ENCODE peak calls at places on chromosomes 6 and 20, in ten cellular contexts. V is NCI-H1105; C is IMR-90; D is GM23338; O is activated T-cell treated with anti-CD3 and anti-CD28 coated beads for 1 hour; I is Panc1; H is stimulated activated CD4-positive, alpha-beta T cell treated with anti-CD3 and anti-CD28 coated beads, Interleukin-4, amount 100 ng/mL, for 48 hours; Q is activated CD4-positive, alpha-beta T cell treated with anti-CD3 and anti-CD28 coated beads, Interleukin-2, amount 50 U/mL, for 1 hour; Y is M059J; S is AG08396. J is an unnamed sample.

GRCh38 chr6:106477790-106478189 is 117.3 kb downstream of the CRYBG1 start:
- DNase-seq in S (no peak), H (no peak), Q (no peak), Y (peak; percentile 26), V (peak; percentile 80), I (no peak), D (no peak), O (no peak), C (no peak), J (no peak)

GRCh38 chr20:37598611-37599342 is 71.1 kb upstream of the BLCAP start:
- DNase-seq in I (no peak), D (no peak), V (no peak), H (no peak), S (no peak), C (no peak), Q (no peak), Y (no peak), O (no peak), J (no peak)

GRCh38 chr20:44092551-44093248 is 94.3 kb downstream of the JPH2 start:
- DNase-seq in V (peak; percentile 61), C (peak; percentile 49), S (no peak), I (no peak), Q (peak; percentile 23), D (peak; percentile 83), H (no peak), Y (peak; percentile 70), O (no peak), J (peak; percentile 21)

GRCh38 chr6:23424584-23424983 is 701.4 kb upstream of the NRSN1 start:
- DNase-seq in V (no peak), H (no peak), Q (no peak), I (no peak), Y (no peak), S (no peak), C (no peak), D (no peak), O (no peak), J (no peak)

GRCh38 chr6:117849087-117849486 is 58.0 kb upstream of the SLC35F1 start:
- DNase-seq in H (no peak), Y (no peak), I (no peak), Q (no peak), V (no peak), D (peak; percentile 62), C (no peak), O (no peak), S (no peak), J (no peak)

GRCh38 chr6:46452312-46452917 is 38.8 kb downstream of the RCAN2 start:
- DNase-seq in D (no peak), S (no peak), I (no peak), Q (no peak), O (no peak), V (peak; percentile 20), H (no peak), C (no peak), Y (peak; percentile 8), J (no peak)

GRCh38 chr20:29079769-29080690 is 2177.4 kb upstream of the DEFB115 start:
- DNase-seq in O (no peak), D (no peak), C (no peak), H (peak; percentile 7), V (no peak), Y (no peak), Q (no peak), S (no peak), I (peak; percentile 68), J (peak; percentile 28)

GRCh38 chr20:63402178-63402859 is 41.2 kb upstream of the CHRNA4 start:
- DNase-seq in I (no peak), S (no peak), H (no peak), Q (no peak), C (no peak), V (no peak), Y (no peak), D (no peak), O (no peak), J (no peak)

GRCh38 chr20:13331536-13331935 is 110.5 kb downstream of the ISM1 start:
- DNase-seq in S (no peak), V (no peak), Y (peak; percentile 71), O (no peak), Q (no peak), I (no peak), C (no peak), D (no peak), H (no peak), J (no peak)

GRCh38 chr6:139388384-139388783 is 13.9 kb upstream of the CITED2 start:
- DNase-seq in C (no peak), V (no peak), H (no peak), O (no peak), I (no peak), S (no peak), Q (no peak), Y (no peak), D (no peak), J (no peak)

GRCh38 chr20:59122377-59122932 is 41.2 kb upstream of the ZNF831 start:
- DNase-seq in O (no peak), D (no peak), Q (peak; percentile 32), C (no peak), Y (no peak), S (no peak), I (no peak), V (no peak), H (no peak), J (no peak)

GRCh38 chr20:24755411-24755922 is 193.6 kb upstream of the CST7 start:
- DNase-seq in Y (peak; percentile 74), C (no peak), H (no peak), V (no peak), I (no peak), S (no peak), O (no peak), D (no peak), Q (no peak), J (no peak)

GRCh38 chr20:25277051-25277801 is 29.3 kb downstream of the PYGB start:
- DNase-seq in V (no peak), S (no peak), Y (no peak), O (no peak), D (no peak), C (no peak), H (no peak), I (no peak), Q (no peak), J (no peak)

GRCh38 chr20:4328541-4328940 is 313.2 kb upstream of the RNF24 start:
- DNase-seq in H (no peak), S (no peak), V (no peak), Q (no peak), C (peak; percentile 5), Y (no peak), O (no peak), D (no peak), I (no peak), J (no peak)

GRCh38 chr6:163828038-163828790 is 413.7 kb downstream of the QKI start:
- DNase-seq in V (no peak), D (no peak), O (no peak), I (no peak), H (no peak), S (peak; percentile 58), C (peak; percentile 35), Y (peak; percentile 19), Q (no peak), J (no peak)

GRCh38 chr20:137668-138131 is 4.7 kb upstream of the DEFB126 start:
- DNase-seq in I (no peak), S (no peak), Q (no peak), C (no peak), V (no peak), D (peak; percentile 64), O (no peak), H (no peak), Y (peak; percentile 24), J (no peak)

GRCh38 chr6:132725471-132725870 is 11.6 kb upstream of the VNN1 start:
- DNase-seq in I (no peak), V (no peak), O (no peak), C (no peak), D (no peak), S (no peak), H (no peak), Q (no peak), Y (no peak), J (no peak)

GRCh38 chr6:156865019-156865629 is 87.9 kb downstream of the ARID1B start:
- DNase-seq in Y (peak; percentile 18), O (no peak), C (peak; percentile 49), Q (no peak), D (no peak), H (no peak), I (no peak), S (no peak), V (no peak), J (no peak)

GRCh38 chr6:132190815-132191175 is 210.5 kb downstream of the MOXD1 start:
- DNase-seq in D (no peak), O (no peak), H (no peak), I (no peak), Q (no peak), C (peak; percentile 65), Y (peak; percentile 84), S (peak; percentile 38), V (no peak), J (no peak)

J was measured in central memory CD4-positive, alpha-beta T cell.